ENCODE peak calls at places on chromosomes 6 and 20, in eight cellular contexts. Q is neural crest cell, Z is suprapubic skin, Y is Calu3, V is fibroblast of the aortic adventitia, C is SK-N-SH, K is AG10803, R is left ventricle myocardium inferior. U is an unnamed sample.

GRCh38 chr6:26006086-26006939 is 43.7 kb downstream of the TRIM38 start:
- DNase-seq in K (no peak), R (no peak), C (no peak), Y (no peak), V (no peak), Q (no peak), Z (no peak), U (no peak)

GRCh38 chr20:49281059-49281912 is 3.4 kb upstream of the ZNFX1 start:
- DNase-seq in V (no peak), C (no peak), Z (no peak), Q (no peak), Y (no peak), R (no peak), K (no peak), U (no peak)

GRCh38 chr20:53872081-53872541 is 198.3 kb downstream of the BCAS1 start:
- DNase-seq in V (peak; percentile 23), Z (no peak), Y (no peak), R (no peak), C (no peak), Q (no peak), K (peak; percentile 46), U (no peak)

GRCh38 chr6:90295854-90296345 is 743 bp downstream of the BACH2 start:
- DNase-seq in K (peak; percentile 35), R (peak; percentile 61), Q (peak; percentile 47), Z (peak; percentile 82), Y (peak; percentile 58), V (peak; percentile 56), C (peak; percentile 81), U (peak; percentile 43)

GRCh38 chr6:131250121-131250520 is 114.9 kb downstream of the AKAP7 start:
- DNase-seq in Z (peak; percentile 79), Q (peak; percentile 16), R (peak; percentile 49), C (no peak), K (peak; percentile 45), Y (peak; percentile 45), V (peak; percentile 53), U (no peak)

GRCh38 chr20:53133134-53133533 is 161.0 kb downstream of the TSHZ2 start:
- DNase-seq in C (no peak), Q (no peak), Y (no peak), K (no peak), Z (no peak), V (no peak), R (no peak), U (no peak)

GRCh38 chr6:132726608-132726975 is 12.7 kb upstream of the VNN1 start:
- DNase-seq in K (no peak), C (no peak), Z (no peak), V (no peak), R (no peak), Y (no peak), Q (no peak), U (no peak)

GRCh38 chr6:8084586-8084985 is 17.8 kb downstream of the EEF1E1 start:
- DNase-seq in K (peak; percentile 9), C (no peak), Z (no peak), Q (no peak), Y (no peak), R (no peak), V (peak; percentile 42), U (no peak)

GRCh38 chr6:74609857-74610256 is 596.0 kb downstream of the COL12A1 start:
- DNase-seq in Y (no peak), C (no peak), Q (no peak), K (peak; percentile 31), R (no peak), V (peak; percentile 52), Z (no peak), U (no peak)

DNA sequence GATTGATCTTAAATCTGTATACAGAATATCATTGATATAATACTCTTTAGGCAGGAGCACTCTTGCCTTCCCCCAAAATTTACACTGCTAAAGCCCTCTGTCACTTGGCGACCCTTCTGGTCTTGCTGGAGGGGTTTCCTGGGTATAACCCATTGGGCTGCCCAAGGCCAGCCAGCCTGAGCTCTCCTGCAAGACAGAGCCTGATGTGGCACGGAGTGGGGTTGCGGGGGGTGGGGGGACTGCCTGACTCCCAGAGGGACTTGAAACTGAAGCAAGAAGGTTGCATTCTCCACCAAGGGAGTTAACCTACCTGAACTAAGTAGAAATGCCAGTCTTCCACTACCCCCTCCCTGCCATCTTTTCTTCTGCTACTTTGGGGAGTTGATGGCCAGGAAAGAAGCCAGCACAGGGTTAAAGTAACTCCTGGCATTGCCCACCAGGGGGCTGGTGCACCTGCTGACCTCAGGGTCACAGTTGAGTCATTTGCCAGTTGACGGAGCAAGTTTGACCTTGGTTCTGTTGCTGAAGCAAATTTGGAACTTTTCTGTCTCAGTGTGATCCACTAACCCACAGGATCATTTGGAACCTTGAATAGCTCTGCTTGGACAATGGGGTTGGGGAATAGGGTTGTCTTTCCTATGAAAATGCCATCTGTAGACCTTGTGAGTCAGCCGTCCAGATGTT is 79.4 kb downstream of the ASXL1 start:
- DNase-seq in Q (no peak), V (no peak), Y (no peak), K (no peak), Z (no peak), C (peak; percentile 47), R (no peak), U (no peak)
- TF ChIP-seq CTCF in Q (peak; percentile 59), V (peak; percentile 20), Y (peak; percentile 44), K (peak; percentile 9), Z (no peak), C (peak; percentile 40), R (no peak), U (no peak)

DNA sequence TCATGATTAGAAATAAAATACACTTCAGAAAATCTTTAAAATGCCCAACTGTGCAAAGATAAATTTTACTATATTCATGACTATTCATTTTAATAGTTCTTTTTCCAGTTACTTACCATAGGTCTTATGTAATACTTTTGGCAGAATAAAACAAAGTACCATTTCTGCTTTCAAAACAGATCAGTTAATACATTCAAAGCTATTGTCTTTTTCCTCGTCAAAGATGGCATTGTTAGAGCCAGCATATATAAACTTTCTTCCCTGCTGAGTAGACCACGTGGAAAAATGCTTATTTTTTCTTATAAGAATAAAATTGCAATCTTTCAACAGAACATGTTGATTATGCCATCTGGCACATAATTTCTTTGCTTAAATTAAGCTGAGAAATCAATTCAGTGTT is 34.9 kb upstream of the EXOC2 start:
- DNase-seq in V (no peak), R (no peak), Z (no peak), K (no peak), Q (no peak), Y (no peak), C (no peak), U (no peak)
- TF ChIP-seq CTCF in V (no peak), R (no peak), Z (no peak), K (no peak), Q (no peak), Y (no peak), C (no peak), U (no peak)

DNA sequence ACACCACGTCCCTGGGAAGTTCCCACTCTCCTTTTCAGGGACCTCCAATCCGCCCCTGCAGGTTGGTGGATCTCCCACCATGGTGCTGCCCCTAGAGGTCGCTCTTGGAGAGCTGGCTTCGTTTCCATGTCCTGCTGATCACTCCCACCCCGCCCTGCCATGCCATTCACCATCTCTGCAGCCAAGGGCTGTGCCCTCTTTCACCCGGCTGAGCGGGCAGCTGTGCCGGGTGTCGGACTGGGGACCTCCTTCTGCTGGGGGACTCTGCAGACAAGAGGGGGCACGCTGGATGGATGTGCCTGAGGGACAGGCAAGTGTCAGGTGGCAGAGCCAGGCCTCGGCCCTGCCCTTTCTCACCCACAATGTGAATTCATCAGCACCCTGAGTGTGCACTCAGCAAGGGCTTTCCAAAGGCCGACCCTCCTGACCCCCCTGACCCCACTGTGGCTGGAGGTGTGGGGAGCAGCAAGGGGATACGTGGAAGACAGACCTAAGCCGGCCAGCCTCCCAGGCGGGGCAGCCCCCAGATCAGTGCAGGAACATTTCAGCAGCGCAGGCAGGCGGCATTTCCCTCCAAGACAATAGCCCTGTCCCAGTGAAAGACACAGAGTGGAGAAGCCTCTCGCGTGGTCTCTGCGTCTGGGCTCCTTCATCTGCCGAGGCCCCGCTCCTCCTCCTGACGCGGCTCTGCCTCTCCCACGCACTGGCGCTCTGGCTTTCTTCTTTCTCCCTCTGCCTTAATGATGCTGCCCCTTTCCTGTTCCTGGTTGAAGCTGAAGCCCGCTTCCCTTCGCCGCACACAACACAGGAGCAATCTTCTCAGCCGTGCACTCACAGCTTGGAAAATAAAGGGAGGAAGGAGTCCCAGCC is 347.2 kb downstream of the CDH4 start:
- DNase-seq in Q (peak; percentile 41), Z (no peak), Y (no peak), K (no peak), R (no peak), V (no peak), C (peak; percentile 62), U (no peak)
- TF ChIP-seq CTCF in Q (no peak), Z (no peak), Y (no peak), K (no peak), R (no peak), V (no peak), C (no peak), U (no peak)

GRCh38 chr6:29945421-29945820 is 3.1 kb downstream of the HLA-A start:
- DNase-seq in Z (no peak), V (no peak), C (no peak), K (no peak), R (no peak), Q (no peak), Y (no peak), U (no peak)
- TF ChIP-seq CTCF in Z (no peak), V (no peak), C (no peak), K (no peak), R (no peak), Q (no peak), Y (no peak), U (no peak)

GRCh38 chr6:129567374-129567773 is 142.6 kb downstream of the ARHGAP18 start:
- DNase-seq in R (no peak), V (no peak), Q (no peak), Y (peak; percentile 35), Z (no peak), K (peak; percentile 10), C (no peak), U (no peak)
- TF ChIP-seq CTCF in R (peak; percentile 40), V (peak; percentile 40), Q (peak; percentile 50), Y (peak; percentile 34), Z (no peak), K (peak; percentile 51), C (peak; percentile 58), U (peak; percentile 18)

GRCh38 chr20:56178219-56178618 is 70.3 kb upstream of the MC3R start:
- DNase-seq in V (no peak), Q (no peak), C (no peak), K (no peak), Y (no peak), Z (no peak), R (no peak), U (no peak)

GRCh38 chr20:56179051-56179450 is 69.5 kb upstream of the MC3R start:
- DNase-seq in V (no peak), R (no peak), Z (no peak), Y (no peak), C (no peak), Q (no peak), K (no peak), U (no peak)

GRCh38 chr20:56175884-56176283 is 72.6 kb upstream of the MC3R start:
- DNase-seq in V (no peak), Z (no peak), Y (no peak), K (no peak), R (no peak), Q (no peak), C (no peak), U (no peak)

DNA sequence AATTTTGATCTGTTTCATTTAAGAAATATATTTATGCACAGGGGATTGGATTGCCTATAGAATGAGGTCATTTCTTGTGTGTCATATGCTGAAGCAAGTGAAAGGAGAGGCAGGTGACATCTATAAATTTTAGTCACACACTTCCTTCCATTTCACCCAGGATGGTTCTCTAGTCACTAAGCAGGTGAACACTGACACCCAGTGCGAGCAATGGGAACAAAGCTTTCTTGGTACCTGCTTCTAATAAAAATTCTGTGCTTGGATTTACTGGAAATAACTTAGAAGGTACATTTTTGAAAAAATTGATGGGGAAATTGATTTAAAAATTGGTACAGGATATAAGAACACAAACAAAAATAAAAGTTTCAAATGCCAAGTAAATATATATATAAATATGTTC is 66.9 kb upstream of the MC3R start:
- DNase-seq in C (peak; percentile 34), K (no peak), V (no peak), Q (no peak), Z (no peak), R (no peak), Y (no peak), U (no peak)
- TF ChIP-seq CTCF in C (no peak), K (no peak), V (no peak), Q (no peak), Z (no peak), R (peak; percentile 26), Y (no peak), U (no peak)